ENCODE peak calls at places on chromosome 19, in six cellular contexts. One of them, this sample, is unnamed.

GRCh38 chr19:16078311-16078758 is 2.0 kb downstream of the TPM4 start:
- DNase-seq in lung: no peak
- DNase-seq in prostate gland: no peak
- DNase-seq in sigmoid colon: peak; percentile 80
- DNase-seq in spleen: peak; percentile 64
- DNase-seq in type B pancreatic cell: no peak
- DNase-seq in this sample: peak; percentile 39

GRCh38 chr19:30330266-30330665 is 41.9 kb upstream of the ZNF536 start:
- DNase-seq in lung: no peak
- DNase-seq in prostate gland: no peak
- DNase-seq in sigmoid colon: no peak
- DNase-seq in spleen: no peak
- DNase-seq in type B pancreatic cell: peak; percentile 20
- DNase-seq in this sample: no peak

GRCh38 chr19:43575955-43576451 is 402 bp downstream of the PINLYP start:
- DNase-seq in lung: no peak
- DNase-seq in prostate gland: no peak
- DNase-seq in sigmoid colon: no peak
- DNase-seq in spleen: peak; percentile 77
- DNase-seq in type B pancreatic cell: no peak
- DNase-seq in this sample: no peak

GRCh38 chr19:22144394-22144793 is 52.4 kb downstream of the ZNF676 start:
- DNase-seq in lung: no peak
- DNase-seq in prostate gland: no peak
- DNase-seq in sigmoid colon: no peak
- DNase-seq in spleen: no peak
- DNase-seq in type B pancreatic cell: no peak
- DNase-seq in this sample: no peak

GRCh38 chr19:16569609-16570320 is 2.5 kb downstream of the SLC35E1 start:
- DNase-seq in lung: peak; percentile 68
- DNase-seq in prostate gland: peak; percentile 23
- DNase-seq in sigmoid colon: no peak
- DNase-seq in spleen: no peak
- DNase-seq in type B pancreatic cell: no peak
- DNase-seq in this sample: no peak

GRCh38 chr19:39325778-39326680 is 5.4 kb upstream of the LRFN1 start:
- DNase-seq in lung: no peak
- DNase-seq in prostate gland: no peak
- DNase-seq in sigmoid colon: no peak
- DNase-seq in spleen: no peak
- DNase-seq in type B pancreatic cell: no peak
- DNase-seq in this sample: no peak

GRCh38 chr19:58492265-58492664 is 16.1 kb downstream of the ZNF446 start:
- DNase-seq in lung: no peak
- DNase-seq in prostate gland: no peak
- DNase-seq in sigmoid colon: no peak
- DNase-seq in spleen: no peak
- DNase-seq in type B pancreatic cell: no peak
- DNase-seq in this sample: no peak

GRCh38 chr19:31231181-31231580 is 118.1 kb downstream of the TSHZ3 start:
- DNase-seq in lung: no peak
- DNase-seq in prostate gland: no peak
- DNase-seq in sigmoid colon: no peak
- DNase-seq in spleen: no peak
- DNase-seq in type B pancreatic cell: no peak
- DNase-seq in this sample: no peak

GRCh38 chr19:30855475-30855874 is 483.3 kb downstream of the ZNF536 start:
- DNase-seq in lung: no peak
- DNase-seq in prostate gland: no peak
- DNase-seq in sigmoid colon: no peak
- DNase-seq in spleen: no peak
- DNase-seq in type B pancreatic cell: peak; percentile 49
- DNase-seq in this sample: no peak

GRCh38 chr19:32890841-32891240 is 21.3 kb upstream of the SLC7A9 start:
- DNase-seq in lung: no peak
- DNase-seq in prostate gland: no peak
- DNase-seq in sigmoid colon: no peak
- DNase-seq in spleen: no peak
- DNase-seq in type B pancreatic cell: no peak
- DNase-seq in this sample: no peak

GRCh38 chr19:42335971-42336370 is 10.5 kb downstream of the MEGF8 start:
- DNase-seq in lung: no peak
- DNase-seq in prostate gland: no peak
- DNase-seq in sigmoid colon: no peak
- DNase-seq in spleen: no peak
- DNase-seq in type B pancreatic cell: no peak
- DNase-seq in this sample: no peak

GRCh38 chr19:40241809-40242384 is 15.4 kb upstream of the CCNP start:
- DNase-seq in lung: peak; percentile 56
- DNase-seq in prostate gland: no peak
- DNase-seq in sigmoid colon: no peak
- DNase-seq in spleen: peak; percentile 83
- DNase-seq in type B pancreatic cell: no peak
- DNase-seq in this sample: no peak

GRCh38 chr19:46606681-46607440 is 5.7 kb downstream of the CALM3 start:
- DNase-seq in lung: no peak
- DNase-seq in prostate gland: no peak
- DNase-seq in sigmoid colon: peak; percentile 57
- DNase-seq in spleen: peak; percentile 49
- DNase-seq in type B pancreatic cell: peak; percentile 45
- DNase-seq in this sample: peak; percentile 41

GRCh38 chr19:55097864-55098715 is 19.3 kb downstream of the PPP1R12C start:
- DNase-seq in lung: no peak
- DNase-seq in prostate gland: no peak
- DNase-seq in sigmoid colon: peak; percentile 61
- DNase-seq in spleen: no peak
- DNase-seq in type B pancreatic cell: no peak
- DNase-seq in this sample: no peak

GRCh38 chr19:47229674-47230121 is 1.3 kb downstream of the BBC3 start:
- DNase-seq in lung: no peak
- DNase-seq in prostate gland: no peak
- DNase-seq in sigmoid colon: no peak
- DNase-seq in spleen: no peak
- DNase-seq in type B pancreatic cell: no peak
- DNase-seq in this sample: no peak

GRCh38 chr19:55619264-55619663 is 5.1 kb downstream of the ZNF784 start:
- DNase-seq in lung: no peak
- DNase-seq in prostate gland: no peak
- DNase-seq in sigmoid colon: no peak
- DNase-seq in spleen: no peak
- DNase-seq in type B pancreatic cell: no peak
- DNase-seq in this sample: no peak

GRCh38 chr19:29668746-29669609 is 3.7 kb downstream of the PLEKHF1 start:
- DNase-seq in lung: no peak
- DNase-seq in prostate gland: no peak
- DNase-seq in sigmoid colon: peak; percentile 60
- DNase-seq in spleen: peak; percentile 78
- DNase-seq in type B pancreatic cell: no peak
- DNase-seq in this sample: no peak

GRCh38 chr19:17703823-17704463 is 15.3 kb upstream of the MAP1S start:
- DNase-seq in lung: no peak
- DNase-seq in prostate gland: no peak
- DNase-seq in sigmoid colon: no peak
- DNase-seq in spleen: peak; percentile 89
- DNase-seq in type B pancreatic cell: no peak
- DNase-seq in this sample: no peak

GRCh38 chr19:9869008-9869617 is 34.0 kb downstream of the PIN1 start:
- DNase-seq in lung: no peak
- DNase-seq in prostate gland: no peak
- DNase-seq in sigmoid colon: no peak
- DNase-seq in spleen: no peak
- DNase-seq in type B pancreatic cell: no peak
- DNase-seq in this sample: no peak

GRCh38 chr19:55212447-55212846 is 3.1 kb upstream of the PTPRH start:
- DNase-seq in lung: no peak
- DNase-seq in prostate gland: no peak
- DNase-seq in sigmoid colon: no peak
- DNase-seq in spleen: no peak
- DNase-seq in type B pancreatic cell: no peak
- DNase-seq in this sample: no peak

GRCh38 chr19:29504454-29504853 is 21.3 kb upstream of the VSTM2B start:
- DNase-seq in lung: no peak
- DNase-seq in prostate gland: no peak
- DNase-seq in sigmoid colon: peak; percentile 26
- DNase-seq in spleen: no peak
- DNase-seq in type B pancreatic cell: no peak
- DNase-seq in this sample: peak; percentile 34

GRCh38 chr19:16851031-16851712 is 22.0 kb downstream of the SIN3B start:
- DNase-seq in lung: no peak
- DNase-seq in prostate gland: no peak
- DNase-seq in sigmoid colon: no peak
- DNase-seq in spleen: no peak
- DNase-seq in type B pancreatic cell: no peak
- DNase-seq in this sample: peak; percentile 93

DNA sequence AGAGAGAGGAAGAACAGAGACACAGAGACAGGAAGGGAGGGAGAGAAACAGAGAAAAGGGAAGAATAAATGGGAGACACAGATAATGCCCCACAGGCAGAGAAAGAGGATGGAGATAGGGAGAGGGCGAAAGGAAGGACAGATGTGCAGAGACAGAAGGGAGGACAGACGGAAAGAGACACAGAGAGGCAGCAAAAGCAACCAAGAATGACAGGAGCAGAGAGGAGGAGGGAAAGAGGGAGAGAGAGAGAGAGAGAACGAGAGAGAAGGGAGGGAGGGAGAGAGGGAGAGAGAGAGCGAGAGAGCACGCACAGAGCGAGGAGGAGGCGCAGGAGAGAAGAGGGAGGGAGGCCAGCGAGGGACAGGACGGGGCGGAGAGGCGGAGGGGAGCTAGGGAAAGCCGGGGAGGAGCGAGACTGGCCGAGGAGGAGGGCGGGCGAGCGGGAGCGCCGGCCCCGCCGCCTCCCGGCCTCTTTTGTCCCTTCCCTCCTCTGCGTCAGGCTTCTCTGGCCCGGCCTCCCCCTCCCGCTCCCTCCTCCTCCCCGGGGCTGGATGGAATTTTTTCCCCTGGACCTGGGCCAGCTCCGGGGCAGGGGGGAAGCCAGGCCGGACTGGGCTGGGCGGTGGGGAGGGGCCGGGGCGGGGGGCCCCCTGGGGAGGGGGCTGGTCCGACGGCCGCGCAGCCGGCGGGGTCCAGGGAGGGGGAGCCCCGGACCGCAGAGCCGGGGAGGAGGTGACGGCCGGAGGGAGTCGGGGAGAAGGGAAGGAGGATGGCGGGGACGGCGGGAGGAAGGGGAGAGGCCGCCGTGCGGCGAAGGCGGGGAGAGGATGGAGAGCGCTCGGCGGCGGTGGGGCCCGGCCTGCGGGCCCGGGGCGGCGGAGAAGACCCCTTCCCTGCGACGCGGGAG is 4.2 kb upstream of the SPACA6 start:
- DNase-seq in lung: peak; percentile 91
- DNase-seq in prostate gland: peak; percentile 86
- DNase-seq in sigmoid colon: peak; percentile 97
- DNase-seq in spleen: peak; percentile 84
- DNase-seq in type B pancreatic cell: peak; percentile 90
- DNase-seq in this sample: peak; percentile 96
- TF ChIP-seq CTCF in lung: no peak
- TF ChIP-seq CTCF in prostate gland: peak; percentile 62
- TF ChIP-seq CTCF in sigmoid colon: no peak
- TF ChIP-seq CTCF in spleen: no peak
- TF ChIP-seq CTCF in type B pancreatic cell: no peak
- TF ChIP-seq CTCF in this sample: no peak

GRCh38 chr19:8097681-8098567 is 45.4 kb downstream of the CCL25 start:
- DNase-seq in lung: no peak
- DNase-seq in prostate gland: no peak
- DNase-seq in sigmoid colon: no peak
- DNase-seq in spleen: no peak
- DNase-seq in type B pancreatic cell: no peak
- DNase-seq in this sample: no peak

GRCh38 chr19:8094336-8094735 is 41.8 kb downstream of the CCL25 start:
- DNase-seq in lung: no peak
- DNase-seq in prostate gland: no peak
- DNase-seq in sigmoid colon: no peak
- DNase-seq in spleen: no peak
- DNase-seq in type B pancreatic cell: no peak
- DNase-seq in this sample: no peak

GRCh38 chr19:8095354-8095886 is 42.9 kb downstream of the CCL25 start:
- DNase-seq in lung: no peak
- DNase-seq in prostate gland: no peak
- DNase-seq in sigmoid colon: no peak
- DNase-seq in spleen: no peak
- DNase-seq in type B pancreatic cell: no peak
- DNase-seq in this sample: no peak

GRCh38 chr19:8097198-8097597 is 44.6 kb downstream of the CCL25 start:
- DNase-seq in lung: no peak
- DNase-seq in prostate gland: no peak
- DNase-seq in sigmoid colon: no peak
- DNase-seq in spleen: no peak
- DNase-seq in type B pancreatic cell: no peak
- DNase-seq in this sample: no peak

DNA sequence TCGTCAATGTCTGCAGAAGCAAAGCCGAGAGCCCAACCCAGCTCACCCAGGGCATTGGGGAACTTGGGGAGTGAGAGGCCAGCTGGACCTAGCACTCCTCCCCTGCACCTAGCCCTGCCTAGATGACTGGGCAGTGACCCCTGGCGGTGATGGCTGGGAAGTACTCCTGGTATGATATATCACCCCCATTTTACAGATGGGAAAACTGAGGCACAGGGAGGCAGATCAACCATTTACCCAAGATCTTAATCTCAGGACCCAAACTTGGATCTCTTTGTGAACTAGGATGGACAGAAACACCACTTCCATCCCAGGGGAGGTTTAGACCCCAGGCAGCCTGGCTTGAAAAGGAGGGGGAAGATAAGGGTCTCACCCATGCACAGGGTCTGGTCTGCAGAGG is 43.5 kb downstream of the CCL25 start:
- DNase-seq in lung: no peak
- DNase-seq in prostate gland: no peak
- DNase-seq in sigmoid colon: no peak
- DNase-seq in spleen: no peak
- DNase-seq in type B pancreatic cell: no peak
- DNase-seq in this sample: no peak
- TF ChIP-seq CTCF in lung: no peak
- TF ChIP-seq CTCF in prostate gland: no peak
- TF ChIP-seq CTCF in sigmoid colon: no peak
- TF ChIP-seq CTCF in spleen: no peak
- TF ChIP-seq CTCF in type B pancreatic cell: no peak
- TF ChIP-seq CTCF in this sample: no peak

GRCh38 chr19:1650627-1651009 is 1.8 kb downstream of the TCF3 start:
- DNase-seq in lung: no peak
- DNase-seq in prostate gland: no peak
- DNase-seq in sigmoid colon: no peak
- DNase-seq in spleen: peak; percentile 73
- DNase-seq in type B pancreatic cell: no peak
- DNase-seq in this sample: no peak
- TF ChIP-seq CTCF in lung: no peak
- TF ChIP-seq CTCF in prostate gland: no peak
- TF ChIP-seq CTCF in sigmoid colon: no peak
- TF ChIP-seq CTCF in spleen: no peak
- TF ChIP-seq CTCF in type B pancreatic cell: no peak
- TF ChIP-seq CTCF in this sample: peak; percentile 47

DNA sequence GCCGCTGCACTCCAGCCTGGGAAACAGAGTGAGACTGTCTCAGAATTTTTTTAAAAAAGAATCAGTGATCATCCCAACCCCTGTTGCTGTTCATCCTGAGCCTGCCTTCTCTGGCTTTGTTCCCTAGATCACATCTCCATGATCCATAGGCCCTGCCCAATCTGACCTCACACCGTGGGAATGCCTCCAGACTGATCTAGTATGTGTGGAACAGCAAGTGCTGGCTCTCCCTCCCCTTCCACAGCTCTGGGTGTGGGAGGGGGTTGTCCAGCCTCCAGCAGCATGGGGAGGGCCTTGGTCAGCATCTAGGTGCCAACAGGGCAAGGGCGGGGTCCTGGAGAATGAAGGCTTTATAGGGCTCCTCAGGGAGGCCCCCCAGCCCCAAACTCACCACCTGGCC is at the start of gene KLK2:
- DNase-seq in lung: no peak
- DNase-seq in prostate gland: peak; percentile 87
- DNase-seq in sigmoid colon: no peak
- DNase-seq in spleen: no peak
- DNase-seq in type B pancreatic cell: no peak
- DNase-seq in this sample: no peak
- TF ChIP-seq CTCF in lung: no peak
- TF ChIP-seq CTCF in prostate gland: no peak
- TF ChIP-seq CTCF in sigmoid colon: no peak
- TF ChIP-seq CTCF in spleen: no peak
- TF ChIP-seq CTCF in type B pancreatic cell: no peak
- TF ChIP-seq CTCF in this sample: no peak

This sample was measured in chondrocyte.